ENCODE peak calls at places on chromosomes 6 and 20, in ten cellular contexts. X is tibial nerve; E is cardiac fibroblast; C is fibroblast of pulmonary artery; D is endothelial cell of umbilical vein; Y is CD8-positive, alpha-beta T cell; Q is mucosa of descending colon; R is spleen; O is brain microvascular endothelial cell; H is suprapubic skin. F is an unnamed sample.

GRCh38 chr6:170062209-170062903 is 228.5 kb downstream of the DLL1 start:
- DNase-seq in O (no peak), H (peak; percentile 50), Y (no peak), X (no peak), D (no peak), Q (no peak), E (no peak), R (peak; percentile 59), C (no peak), F (no peak)

GRCh38 chr6:73079611-73079955 is 145.7 kb downstream of the KHDC1L start:
- DNase-seq in D (no peak), O (peak; percentile 36), H (no peak), Q (no peak), R (no peak), Y (no peak), E (peak; percentile 69), C (peak; percentile 64), X (no peak), F (no peak)

GRCh38 chr20:36969478-36970186 is 18.1 kb upstream of the SAMHD1 start:
- DNase-seq in Q (no peak), O (no peak), R (no peak), H (no peak), X (no peak), D (no peak), Y (peak; percentile 71), E (no peak), C (no peak), F (no peak)

GRCh38 chr6:151627689-151628444 is 134.1 kb downstream of the CCDC170 start:
- DNase-seq in O (no peak), R (no peak), E (no peak), Q (no peak), H (no peak), Y (no peak), X (no peak), D (no peak), C (no peak), F (peak; percentile 19)

GRCh38 chr6:121856296-121856695 is 420.9 kb downstream of the GJA1 start:
- DNase-seq in D (no peak), Y (no peak), C (peak; percentile 57), Q (no peak), H (no peak), R (no peak), E (peak; percentile 55), X (no peak), O (no peak), F (peak; percentile 57)

GRCh38 chr6:38937839-38938613 is 110.6 kb upstream of the GLP1R start:
- DNase-seq in Y (no peak), O (no peak), R (no peak), C (no peak), E (no peak), X (no peak), D (no peak), Q (no peak), H (no peak), F (no peak)

GRCh38 chr6:112199001-112199403 is 55.4 kb downstream of the LAMA4 start:
- DNase-seq in Q (no peak), H (no peak), X (no peak), D (no peak), C (no peak), E (no peak), Y (no peak), R (no peak), O (no peak), F (no peak)

GRCh38 chr6:90537723-90538407 is 49.0 kb downstream of the MAP3K7 start:
- DNase-seq in O (peak; percentile 27), C (peak; percentile 44), E (peak; percentile 66), X (no peak), R (no peak), H (no peak), Y (no peak), D (no peak), Q (no peak), F (peak; percentile 18)

GRCh38 chr20:58173091-58173490 is 55.4 kb downstream of the ANKRD60 start:
- DNase-seq in C (no peak), E (no peak), H (no peak), X (no peak), Q (no peak), O (no peak), D (no peak), Y (no peak), R (no peak), F (no peak)

GRCh38 chr6:53358440-53359087 is 9.8 kb upstream of the ELOVL5 start:
- DNase-seq in X (no peak), C (no peak), H (no peak), Q (peak; percentile 61), E (no peak), R (peak; percentile 87), D (no peak), O (no peak), Y (no peak), F (no peak)

GRCh38 chr20:20367681-20368413 is at the start of gene INSM1:
- DNase-seq in X (no peak), Q (no peak), R (no peak), Y (no peak), H (no peak), D (no peak), E (no peak), C (no peak), O (no peak), F (no peak)
- H3K4me3 ChIP-seq in X (peak within 1 kb of the TSS; percentile 18), Q (no peak within 1 kb of the TSS), R (peak within 1 kb of the TSS; percentile 67), Y (no peak within 1 kb of the TSS), H (peak within 1 kb of the TSS; percentile 55), D (peak within 1 kb of the TSS; percentile 8), E (no peak within 1 kb of the TSS), C (no peak within 1 kb of the TSS), O (no peak within 1 kb of the TSS), F (no peak within 1 kb of the TSS)

GRCh38 chr6:17098007-17098406 is 3.8 kb upstream of the STMND1 start:
- DNase-seq in Q (no peak), O (no peak), C (no peak), X (no peak), H (no peak), D (no peak), E (no peak), Y (no peak), R (no peak), F (no peak)

GRCh38 chr6:17091122-17091521 is 10.7 kb upstream of the STMND1 start:
- DNase-seq in Y (no peak), X (no peak), Q (no peak), C (peak; percentile 33), O (no peak), R (no peak), D (no peak), E (peak; percentile 17), H (no peak), F (no peak)

GRCh38 chr6:17096076-17096475 is 5.8 kb upstream of the STMND1 start:
- DNase-seq in R (no peak), H (no peak), Q (no peak), D (no peak), E (no peak), O (no peak), Y (no peak), C (no peak), X (no peak), F (no peak)

GRCh38 chr6:17096657-17097056 is 5.2 kb upstream of the STMND1 start:
- DNase-seq in Y (no peak), X (no peak), O (no peak), D (no peak), H (no peak), Q (no peak), R (no peak), C (no peak), E (no peak), F (no peak)

GRCh38 chr6:17093692-17094091 is 8.2 kb upstream of the STMND1 start:
- DNase-seq in X (no peak), Y (no peak), E (no peak), D (no peak), C (no peak), O (no peak), Q (no peak), R (no peak), H (no peak), F (peak; percentile 23)
- TF ChIP-seq CTCF in X (no peak), Y (no peak), E (no peak), D (peak; percentile 23), C (peak; percentile 13), O (peak; percentile 62), Q (no peak), R (no peak), H (no peak), F (peak; percentile 6)

DNA sequence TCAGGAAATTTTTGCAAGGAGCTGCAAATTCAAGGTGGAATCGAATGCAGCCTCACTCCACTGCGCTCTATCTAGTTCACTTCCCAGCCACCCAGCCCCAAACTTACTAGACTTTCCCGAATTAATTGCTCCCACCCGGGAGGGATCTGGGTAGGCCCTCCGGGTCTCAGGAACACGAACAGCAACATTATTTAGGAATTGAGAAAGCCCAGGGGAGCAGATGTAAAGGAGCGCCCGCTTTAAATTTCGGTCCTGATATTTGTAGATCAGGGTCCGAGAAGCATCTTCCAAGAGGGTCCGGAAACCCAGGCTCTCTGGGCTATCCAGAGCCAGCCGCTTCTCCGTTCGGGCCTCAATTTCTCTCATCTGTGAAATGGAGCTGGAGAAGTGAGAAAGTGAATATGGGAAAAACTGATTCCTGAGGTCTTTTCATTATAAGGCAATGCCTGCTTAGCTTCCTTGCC is 490 bp upstream of the ID1 start:
- DNase-seq in E (no peak), C (no peak), Q (no peak), X (no peak), Y (no peak), O (no peak), H (no peak), R (no peak), D (no peak), F (no peak)
- H3K4me3 ChIP-seq in E (peak overlapping the region; percentile 82), C (peak overlapping the region; percentile 97), Q (peak overlapping the region; percentile 60), X (peak overlapping the region; percentile 57), Y (peak overlapping the region; percentile 68), O (peak overlapping the region; percentile 94), H (peak overlapping the region; percentile 73), R (peak overlapping the region; percentile 94), D (peak overlapping the region; percentile 68), F (peak overlapping the region; percentile 73)

GRCh38 chr6:35402136-35402855 is 49.8 kb upstream of the FANCE start:
- DNase-seq in X (no peak), D (no peak), Y (no peak), O (no peak), Q (no peak), C (no peak), E (no peak), R (no peak), H (no peak), F (no peak)
- TF ChIP-seq CTCF in X (no peak), D (no peak), Y (no peak), O (no peak), Q (no peak), C (no peak), E (no peak), R (no peak), H (no peak), F (no peak)